ENCODE peak calls at places on chromosomes 5 and 9, in four cellular contexts. M is stimulated activated CD4-positive, alpha-beta T cell treated with anti-CD3 and anti-CD28 coated beads, Interleukin-12 subunit alpha, Interleukin-12 subunit beta, amount 100 ng/mL, for 24 hours; I is head of caudate nucleus; L is T-helper 1 cell. Q is an unnamed sample.

GRCh38 chr5:112812549-112812948 is 48.5 kb upstream of the SRP19 start:
- DNase-seq in M (no peak), I (no peak), L (no peak), Q (no peak)

GRCh38 chr9:125246261-125246667 is 5.1 kb upstream of the HSPA5 start:
- DNase-seq in I (no peak), L (no peak), M (no peak), Q (no peak)

GRCh38 chr5:58887311-58887710 is 304.4 kb downstream of the RAB3C start:
- DNase-seq in I (no peak), L (no peak), M (no peak), Q (no peak)

GRCh38 chr9:128685636-128686489 is 3.2 kb upstream of the SET start:
- DNase-seq in M (no peak), I (no peak), L (no peak), Q (peak)

GRCh38 chr9:99259231-99259918 is 37.3 kb downstream of the SEC61B start:
- DNase-seq in M (no peak), I (peak), L (no peak), Q (no peak)

GRCh38 chr9:100108572-100108971 is 9.5 kb downstream of the INVS start:
- DNase-seq in I (no peak), L (no peak), M (no peak), Q (no peak)

GRCh38 chr9:16243798-16244197 is 626.7 kb downstream of the BNC2 start:
- DNase-seq in M (no peak), I (no peak), L (no peak), Q (no peak)

GRCh38 chr5:135695656-135696055 is 116.9 kb upstream of the CXCL14 start:
- DNase-seq in M (no peak), L (no peak), I (no peak), Q (no peak)

GRCh38 chr5:43336159-43336558 is 22.9 kb upstream of the HMGCS1 start:
- DNase-seq in M (no peak), L (no peak), I (peak), Q (no peak)

GRCh38 chr5:73793911-73794310 is 167.9 kb downstream of the ARHGEF28 start:
- DNase-seq in M (no peak), I (no peak), L (no peak), Q (no peak)

GRCh38 chr5:176549871-176550270 is 729 bp downstream of the CDHR2 start:
- DNase-seq in I (no peak), M (no peak), L (no peak), Q (no peak)

GRCh38 chr9:137396227-137396626 is 26.7 kb downstream of the EXD3 start:
- DNase-seq in I (no peak), M (no peak), L (no peak), Q (no peak)

GRCh38 chr9:126705767-126706697 is 92.3 kb downstream of the LMX1B start:
- DNase-seq in I (peak), M (peak), L (peak), Q (peak)

GRCh38 chr5:40413747-40414146 is 266.0 kb upstream of the PTGER4 start:
- DNase-seq in I (no peak), M (no peak), L (no peak), Q (no peak)

GRCh38 chr9:32926901-32927300 is 74.5 kb downstream of the APTX start:
- DNase-seq in M (no peak), I (no peak), L (no peak), Q (no peak)

GRCh38 chr5:150120062-150120441 is 33.7 kb upstream of the CSF1R start:
- DNase-seq in L (no peak), M (no peak), I (no peak), Q (no peak)

GRCh38 chr5:9852686-9853085 is 222.5 kb upstream of the TAS2R1 start:
- DNase-seq in L (no peak), I (no peak), M (no peak), Q (no peak)

GRCh38 chr5:139775872-139776271 is 19.7 kb upstream of the PSD2 start:
- DNase-seq in M (no peak), I (no peak), L (no peak), Q (no peak)

GRCh38 chr9:133187561-133188005 is 21.5 kb downstream of the OBP2B start:
- DNase-seq in M (no peak), I (no peak), L (no peak), Q (no peak)

GRCh38 chr5:140547508-140548299 is at the start of gene EIF4EBP3:
- DNase-seq in L (peak), I (peak), M (peak), Q (peak)

GRCh38 chr9:91004992-91005391 is 203.4 kb downstream of the SYK start:
- DNase-seq in L (no peak), I (no peak), M (no peak), Q (no peak)

GRCh38 chr5:57396701-57397100 is 85.9 kb downstream of the ACTBL2 start:
- DNase-seq in I (no peak), M (no peak), L (no peak), Q (no peak)

GRCh38 chr5:57495285-57495684 is 12.7 kb upstream of the ACTBL2 start:
- DNase-seq in L (no peak), M (no peak), I (no peak), Q (no peak)

GRCh38 chr9:99057665-99058625 is 47.0 kb upstream of the TGFBR1 start:
- DNase-seq in L (peak), I (peak), M (peak), Q (peak)

GRCh38 chr9:132364068-132364467 is 9.3 kb upstream of the SETX start:
- DNase-seq in I (no peak), M (no peak), L (no peak), Q (no peak)

GRCh38 chr9:89881431-89881830 is 276.6 kb downstream of the GADD45G start:
- DNase-seq in L (no peak), I (peak), M (no peak), Q (no peak)

GRCh38 chr5:134135091-134135655 is 20.7 kb downstream of the TCF7 start:
- DNase-seq in L (no peak), M (no peak), I (no peak), Q (no peak)

GRCh38 chr5:73405691-73406090 is 42.9 kb downstream of the FOXD1 start:
- DNase-seq in L (no peak), I (no peak), M (no peak), Q (no peak)

GRCh38 chr5:126875303-126875785 is 98.4 kb downstream of the LMNB1 start:
- DNase-seq in I (no peak), L (no peak), M (no peak), Q (no peak)

GRCh38 chr9:81814794-81815464 is 113.3 kb upstream of the SPATA31D4 start:
- DNase-seq in L (no peak), I (no peak), M (no peak), Q (no peak)

GRCh38 chr5:159571501-159572244 is 241.4 kb upstream of the IL12B start:
- DNase-seq in L (no peak), M (no peak), I (no peak), Q (no peak)